ENCODE peak calls at places on chromosomes 4 and X, in ten cellular contexts. P is body of pancreas, Z is adipocyte, F is left ventricle myocardium inferior, U is esophagus muscularis mucosa, O is GM23338, S is H1, G is pancreas, Y is GM23248, D is neural progenitor cell. R is an unnamed sample. For H3K4me1, the result is how much of the 10 kb centered on the place peaks cover.

GRCh38 chr4:1523907-1524636 is 117.8 kb upstream of the NKX1-1 start:
- DNase-seq in O (no peak), S (no peak), D (peak), P (no peak), U (no peak), Z (no peak), F (peak), G (peak), Y (no peak), R (no peak)

GRCh38 chr4:144787365-144788263 is 141.7 kb downstream of the HHIP start:
- DNase-seq in Z (peak), F (no peak), O (peak), D (peak), G (no peak), S (no peak), U (no peak), P (no peak), Y (peak), R (no peak)

GRCh38 chr4:75935628-75936027 is 5.2 kb downstream of the NAAA start:
- DNase-seq in G (no peak), U (no peak), Y (no peak), F (no peak), P (no peak), O (no peak), Z (no peak), S (no peak), D (no peak), R (no peak)

GRCh38 chrX:27883468-27884092 is 75.8 kb downstream of the MAGEB10 start:
- DNase-seq in S (no peak), O (peak), F (no peak), Z (no peak), G (no peak), Y (no peak), P (no peak), D (peak), U (no peak), R (no peak)

GRCh38 chrX:9378980-9379696 is 85.7 kb upstream of the TBL1X start:
- DNase-seq in F (no peak), O (no peak), D (no peak), S (no peak), P (no peak), G (no peak), Y (peak), U (no peak), Z (peak), R (no peak)

GRCh38 chr4:84683065-84683464 is 100.1 kb downstream of the CDS1 start:
- DNase-seq in P (no peak), D (no peak), G (no peak), S (no peak), O (no peak), U (no peak), Y (no peak), F (no peak), Z (no peak), R (no peak)

GRCh38 chr4:56979674-56980073 is 978 bp downstream of the POLR2B start:
- DNase-seq in U (no peak), Y (peak), D (peak), Z (peak), P (peak), O (peak), S (no peak), G (no peak), F (no peak), R (peak)

GRCh38 chrX:72041901-72042859 is 89.5 kb downstream of the RTL5 start:
- DNase-seq in P (no peak), D (no peak), U (no peak), Y (peak), G (no peak), F (no peak), Z (peak), S (no peak), O (no peak), R (no peak)

GRCh38 chr4:74038161-74039064 is at the start of gene CXCL3:
- DNase-seq in F (peak), D (peak), S (no peak), P (peak), O (peak), G (peak), Z (peak), U (no peak), Y (peak), R (peak)

GRCh38 chr4:2871466-2871865 is 27.8 kb downstream of the ADD1 start:
- DNase-seq in O (no peak), D (no peak), U (no peak), G (no peak), F (no peak), Z (no peak), P (no peak), Y (no peak), S (no peak), R (no peak)
- H3K4me1 ChIP-seq in O (under half), D (under half), U (half or more), G (under half), F (half or more), Z (half or more), P (half or more), Y (under half), S (under half), R (half or more)

GRCh38 chr4:99853993-99854392 is 37.4 kb downstream of the DAPP1 start:
- DNase-seq in F (no peak), D (peak), P (no peak), S (no peak), G (no peak), O (no peak), U (peak), Y (no peak), Z (no peak), R (no peak)
- H3K4me1 ChIP-seq in F (under half), D (under half), P (under half), S (under half), G (under half), O (under half), U (under half), Y (under half), Z (under half), R (under half)

GRCh38 chrX:133369065-133369464 is 46.2 kb downstream of the GPC4 start:
- DNase-seq in Y (no peak), P (no peak), D (no peak), F (no peak), S (no peak), O (no peak), Z (no peak), G (no peak), U (no peak), R (no peak)
- H3K4me1 ChIP-seq in Y (under half), P (under half), D (under half), F (under half), S (under half), O (half or more), Z (under half), G (under half), U (under half), R (under half)

DNA sequence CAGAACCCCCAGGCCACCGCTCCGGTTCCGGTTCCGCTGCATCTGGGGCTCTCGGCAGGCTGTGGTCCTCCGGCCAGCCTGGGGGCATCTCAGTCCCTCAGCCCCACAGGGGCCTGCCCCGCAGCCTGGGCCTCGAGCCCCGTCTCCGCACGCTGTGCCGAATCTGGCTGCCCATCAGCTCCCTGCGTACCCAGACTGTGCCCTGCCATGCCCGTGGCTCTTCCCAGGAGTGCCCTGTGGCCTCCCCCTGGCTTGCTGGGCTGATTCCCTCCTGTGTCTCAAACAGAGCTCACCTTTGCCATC is 830 bp upstream of the MSANTD1 start:
- DNase-seq in P (no peak), S (no peak), F (no peak), O (no peak), D (no peak), Y (no peak), G (no peak), Z (no peak), U (no peak), R (no peak)
- H3K4me1 ChIP-seq in P (under half), S (under half), F (under half), O (under half), D (under half), Y (under half), G (under half), Z (under half), U (under half), R (under half)

GRCh38 chr4:98516042-98516440 is 142.4 kb downstream of the TSPAN5 start:
- DNase-seq in G (no peak), P (no peak), F (no peak), D (no peak), S (no peak), Y (peak), Z (peak), U (no peak), O (no peak), R (no peak)

GRCh38 chr4:98510757-98511517 is 147.5 kb downstream of the TSPAN5 start:
- DNase-seq in D (no peak), Y (peak), O (no peak), Z (peak), G (no peak), S (no peak), U (peak), P (no peak), F (no peak), R (no peak)

GRCh38 chr4:98514930-98515809 is 143.2 kb downstream of the TSPAN5 start:
- DNase-seq in O (peak), S (no peak), Z (no peak), Y (peak), F (no peak), G (no peak), P (no peak), D (peak), U (peak), R (peak)

GRCh38 chr4:98510340-98510739 is 148.1 kb downstream of the TSPAN5 start:
- DNase-seq in U (no peak), F (no peak), P (no peak), O (no peak), Y (no peak), G (no peak), S (no peak), D (no peak), Z (no peak), R (no peak)

GRCh38 chr4:98512918-98513317 is 145.5 kb downstream of the TSPAN5 start:
- DNase-seq in Z (no peak), G (no peak), D (no peak), S (no peak), F (no peak), Y (no peak), P (no peak), O (no peak), U (no peak), R (no peak)
- H3K4me1 ChIP-seq in Z (half or more), G (under half), D (under half), S (under half), F (under half), Y (half or more), P (under half), O (under half), U (under half), R (under half)

DNA sequence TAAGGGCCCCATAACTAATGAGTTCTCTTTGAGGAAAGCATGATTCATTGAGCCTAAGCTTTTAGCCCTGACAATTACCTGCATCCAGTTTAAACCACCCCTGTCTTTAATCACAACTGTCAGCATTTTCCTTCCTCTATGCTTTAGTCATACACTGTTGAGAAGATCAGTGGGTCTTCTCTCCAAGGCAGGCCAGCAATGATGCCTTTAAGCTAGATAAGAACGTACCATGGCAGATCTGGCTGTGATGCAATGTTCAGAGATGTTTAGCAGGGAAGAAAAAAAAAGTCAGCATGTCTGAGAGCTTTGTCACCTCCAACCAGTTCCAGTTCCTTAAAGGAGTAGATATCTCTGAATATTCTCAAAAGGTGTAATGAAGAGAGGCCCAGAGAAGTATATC is 179.8 kb upstream of the RASGEF1B start:
- DNase-seq in O (no peak), D (no peak), S (no peak), Y (peak), F (no peak), U (no peak), P (no peak), G (no peak), Z (no peak), R (no peak)
- H3K4me1 ChIP-seq in O (under half), D (under half), S (under half), Y (under half), F (under half), U (under half), P (under half), G (under half), Z (under half), R (under half)

DNA sequence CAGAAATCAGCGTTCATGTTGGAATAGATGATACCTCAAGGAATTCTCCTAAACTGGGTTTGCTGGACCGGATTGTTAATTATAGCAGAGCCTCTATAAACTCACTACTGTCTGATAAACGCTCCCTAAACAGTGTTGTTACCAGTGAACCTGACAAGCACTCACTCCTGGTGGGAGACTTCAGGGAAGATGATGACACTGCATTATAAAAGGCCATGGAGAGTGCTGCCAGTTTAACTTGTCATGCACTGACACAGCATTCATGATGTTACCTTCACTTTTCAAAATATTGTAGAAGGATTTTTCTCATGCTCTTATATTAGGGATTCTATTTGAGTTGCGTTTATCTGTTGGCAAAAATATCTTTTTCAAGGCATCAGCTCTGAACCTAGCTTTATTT is 57.7 kb upstream of the PGK1 start:
- DNase-seq in P (no peak), S (no peak), O (no peak), Y (no peak), F (no peak), Z (no peak), D (no peak), U (no peak), G (no peak), R (no peak)
- H3K4me1 ChIP-seq in P (under half), S (under half), O (under half), Y (under half), F (under half), Z (under half), D (under half), U (under half), G (under half), R (under half)